ENCODE peak calls at places on chromosomes 2 and 18, in six cellular contexts. M is NCI-H2029 treated with DMSO at 0.1 percent for 48 hours; B is head of caudate nucleus; S is stimulated activated CD4-positive, alpha-beta T cell treated with anti-CD3 and anti-CD28 coated beads, Interleukin-12 subunit alpha, Interleukin-12 subunit beta, amount 100 ng/mL, for 4 hours; G is heart left ventricle; R is effector memory CD8-positive, alpha-beta T cell. W is an unnamed sample.

GRCh38 chr2:195337597-195337996 is 319.4 kb upstream of the SLC39A10 start:
- DNase-seq in M (no peak), B (no peak), S (no peak), G (no peak), R (no peak), W (peak; percentile 61)

GRCh38 chr2:214987261-214987660 is 151.2 kb downstream of the ABCA12 start:
- DNase-seq in M (no peak), B (no peak), S (no peak), G (no peak), R (no peak), W (no peak)

GRCh38 chr18:57881818-57882413 is 78.8 kb upstream of the ATP8B1 start:
- DNase-seq in M (peak; percentile 33), B (peak; percentile 73), S (peak; percentile 37), G (peak; percentile 63), R (peak; percentile 13), W (peak; percentile 74)

GRCh38 chr2:11669454-11670291 is at the start of gene NTSR2:
- DNase-seq in M (no peak), B (no peak), S (peak; percentile 18), G (peak; percentile 77), R (no peak), W (peak; percentile 55)

GRCh38 chr2:159903404-159904126 is 105.6 kb upstream of the CD302 start:
- DNase-seq in M (no peak), B (no peak), S (peak; percentile 31), G (no peak), R (peak; percentile 64), W (peak; percentile 34)

GRCh38 chr2:148642891-148643416 is 1.6 kb upstream of the EPC2 start:
- DNase-seq in M (no peak), B (no peak), S (no peak), G (no peak), R (no peak), W (peak; percentile 68)

GRCh38 chr2:9982248-9982647 is 30.8 kb downstream of the GRHL1 start:
- DNase-seq in M (no peak), B (no peak), S (no peak), G (no peak), R (no peak), W (no peak)

GRCh38 chr18:7329036-7329435 is 98.1 kb downstream of the LRRC30 start:
- DNase-seq in M (no peak), B (no peak), S (no peak), G (no peak), R (no peak), W (no peak)

GRCh38 chr18:27921904-27922541 is 254.9 kb downstream of the CDH2 start:
- DNase-seq in M (no peak), B (no peak), S (no peak), G (no peak), R (no peak), W (no peak)

GRCh38 chr2:199019898-199020507 is 437.7 kb downstream of the SATB2 start:
- DNase-seq in M (no peak), B (no peak), S (no peak), G (no peak), R (no peak), W (peak; percentile 64)

GRCh38 chr2:85523906-85524566 is 14.9 kb upstream of the MAT2A start:
- DNase-seq in M (no peak), B (no peak), S (no peak), G (no peak), R (no peak), W (no peak)

GRCh38 chr2:41116106-41116797 is 664.4 kb upstream of the SLC8A1 start:
- DNase-seq in M (no peak), B (no peak), S (no peak), G (no peak), R (no peak), W (no peak)

GRCh38 chr2:31430439-31431165 is 16.1 kb upstream of the XDH start:
- DNase-seq in M (no peak), B (no peak), S (no peak), G (no peak), R (no peak), W (no peak)

GRCh38 chr2:206728277-206729199 is 10.3 kb upstream of the DYTN start:
- DNase-seq in M (no peak), B (peak; percentile 53), S (no peak), G (no peak), R (no peak), W (peak; percentile 66)

GRCh38 chr18:9846162-9846915 is 39.4 kb upstream of the TXNDC2 start:
- DNase-seq in M (no peak), B (no peak), S (no peak), G (no peak), R (no peak), W (no peak)

GRCh38 chr2:241560883-241561474 is 2.4 kb downstream of the BOK start:
- DNase-seq in M (no peak), B (peak; percentile 47), S (no peak), G (peak; percentile 60), R (no peak), W (no peak)

GRCh38 chr2:229431331-229431954 is 160.4 kb upstream of the PID1 start:
- DNase-seq in M (no peak), B (no peak), S (no peak), G (no peak), R (no peak), W (peak; percentile 44)

GRCh38 chr2:215970425-215970824 is 42.9 kb downstream of the MREG start:
- DNase-seq in M (no peak), B (no peak), S (no peak), G (no peak), R (no peak), W (no peak)

GRCh38 chr18:48835745-48836191 is 115.0 kb downstream of the SMAD7 start:
- DNase-seq in M (no peak), B (no peak), S (no peak), G (peak; percentile 20), R (no peak), W (no peak)

GRCh38 chr18:28063181-28063790 is 113.6 kb downstream of the CDH2 start:
- DNase-seq in M (no peak), B (no peak), S (no peak), G (no peak), R (no peak), W (no peak)

GRCh38 chr2:203841654-203842053 is 25.9 kb upstream of the CTLA4 start:
- DNase-seq in M (no peak), B (no peak), S (no peak), G (no peak), R (no peak), W (no peak)

GRCh38 chr2:61238221-61238620 is 76.2 kb downstream of the C2orf74 start:
- DNase-seq in M (no peak), B (no peak), S (no peak), G (no peak), R (no peak), W (no peak)

GRCh38 chr2:26696352-26696816 is 3.9 kb downstream of the KCNK3 start:
- DNase-seq in M (no peak), B (peak; percentile 37), S (no peak), G (no peak), R (no peak), W (no peak)

GRCh38 chr18:59905686-59906091 is 5.9 kb downstream of the PMAIP1 start:
- DNase-seq in M (no peak), B (no peak), S (no peak), G (no peak), R (no peak), W (no peak)

GRCh38 chr2:191385416-191386160 is 140.4 kb downstream of the MYO1B start:
- DNase-seq in M (no peak), B (no peak), S (no peak), G (no peak), R (no peak), W (no peak)

GRCh38 chr2:184472481-184472880 is 125.8 kb upstream of the ZNF804A start:
- DNase-seq in M (no peak), B (no peak), S (no peak), G (no peak), R (no peak), W (no peak)

GRCh38 chr18:2325308-2325849 is 245.9 kb downstream of the METTL4 start:
- DNase-seq in M (no peak), B (no peak), S (no peak), G (no peak), R (no peak), W (no peak)

GRCh38 chr2:76850969-76851368 is 671.2 kb downstream of the LRRTM4 start:
- DNase-seq in M (no peak), B (no peak), S (no peak), G (no peak), R (no peak), W (no peak)

GRCh38 chr2:170475878-170476277 is 239.3 kb upstream of the SP5 start:
- DNase-seq in M (no peak), B (no peak), S (no peak), G (no peak), R (no peak), W (no peak)

GRCh38 chr2:204561771-204562170 is 16.5 kb downstream of the PARD3B start:
- DNase-seq in M (no peak), B (no peak), S (no peak), G (no peak), R (no peak), W (no peak)

W was measured in NB4.